ENCODE peak calls at places on chromosomes 3 and 15, in six cellular contexts. One of them, this sample, is unnamed.

GRCh38 chr15:64622410-64623260 is 152.8 kb downstream of the RBPMS2 start:
- DNase-seq in mesendoderm: no peak
- DNase-seq in activated T-cell treated with anti-CD3 and anti-CD28 coated beads, Interleukin-2, amount 50 U/mL, for 1 hour: peak; percentile 64
- DNase-seq in dermis microvascular lymphatic vessel endothelial cell: no peak
- DNase-seq in pancreas: no peak
- DNase-seq in T-helper 9 cell: peak; percentile 22
- DNase-seq in this sample: no peak

GRCh38 chr15:85672338-85673097 is 122.2 kb downstream of the KLHL25 start:
- DNase-seq in mesendoderm: no peak
- DNase-seq in dermis microvascular lymphatic vessel endothelial cell: no peak
- DNase-seq in activated T-cell treated with anti-CD3 and anti-CD28 coated beads, Interleukin-2, amount 50 U/mL, for 1 hour: no peak
- DNase-seq in T-helper 9 cell: no peak
- DNase-seq in pancreas: no peak
- DNase-seq in this sample: no peak

GRCh38 chr3:65548848-65549625 is 489.7 kb downstream of the MAGI1 start:
- DNase-seq in pancreas: peak; percentile 60
- DNase-seq in mesendoderm: peak; percentile 64
- DNase-seq in dermis microvascular lymphatic vessel endothelial cell: no peak
- DNase-seq in activated T-cell treated with anti-CD3 and anti-CD28 coated beads, Interleukin-2, amount 50 U/mL, for 1 hour: no peak
- DNase-seq in T-helper 9 cell: no peak
- DNase-seq in this sample: no peak

GRCh38 chr3:20064796-20065564 is 24.7 kb downstream of the KAT2B start:
- DNase-seq in T-helper 9 cell: no peak
- DNase-seq in mesendoderm: no peak
- DNase-seq in dermis microvascular lymphatic vessel endothelial cell: no peak
- DNase-seq in activated T-cell treated with anti-CD3 and anti-CD28 coated beads, Interleukin-2, amount 50 U/mL, for 1 hour: no peak
- DNase-seq in pancreas: no peak
- DNase-seq in this sample: no peak

GRCh38 chr15:88113909-88114308 is 142.6 kb downstream of the NTRK3 start:
- DNase-seq in activated T-cell treated with anti-CD3 and anti-CD28 coated beads, Interleukin-2, amount 50 U/mL, for 1 hour: no peak
- DNase-seq in pancreas: no peak
- DNase-seq in dermis microvascular lymphatic vessel endothelial cell: no peak
- DNase-seq in mesendoderm: no peak
- DNase-seq in T-helper 9 cell: no peak
- DNase-seq in this sample: no peak

GRCh38 chr3:159763466-159764210 is 225.0 kb upstream of the IL12A start:
- DNase-seq in T-helper 9 cell: no peak
- DNase-seq in mesendoderm: peak; percentile 90
- DNase-seq in activated T-cell treated with anti-CD3 and anti-CD28 coated beads, Interleukin-2, amount 50 U/mL, for 1 hour: no peak
- DNase-seq in dermis microvascular lymphatic vessel endothelial cell: peak; percentile 35
- DNase-seq in pancreas: peak; percentile 84
- DNase-seq in this sample: peak; percentile 67

GRCh38 chr3:120559228-120560061 is 36.7 kb upstream of the NDUFB4 start:
- DNase-seq in pancreas: no peak
- DNase-seq in T-helper 9 cell: no peak
- DNase-seq in dermis microvascular lymphatic vessel endothelial cell: no peak
- DNase-seq in mesendoderm: peak; percentile 94
- DNase-seq in activated T-cell treated with anti-CD3 and anti-CD28 coated beads, Interleukin-2, amount 50 U/mL, for 1 hour: no peak
- DNase-seq in this sample: peak; percentile 69

GRCh38 chr15:65097651-65098263 is 17.2 kb downstream of the UBAP1L start:
- DNase-seq in pancreas: peak; percentile 24
- DNase-seq in T-helper 9 cell: no peak
- DNase-seq in dermis microvascular lymphatic vessel endothelial cell: no peak
- DNase-seq in activated T-cell treated with anti-CD3 and anti-CD28 coated beads, Interleukin-2, amount 50 U/mL, for 1 hour: no peak
- DNase-seq in mesendoderm: no peak
- DNase-seq in this sample: no peak

GRCh38 chr15:94026458-94026967 is 204.8 kb upstream of the MCTP2 start:
- DNase-seq in dermis microvascular lymphatic vessel endothelial cell: no peak
- DNase-seq in activated T-cell treated with anti-CD3 and anti-CD28 coated beads, Interleukin-2, amount 50 U/mL, for 1 hour: no peak
- DNase-seq in T-helper 9 cell: no peak
- DNase-seq in mesendoderm: no peak
- DNase-seq in pancreas: no peak
- DNase-seq in this sample: peak; percentile 45

GRCh38 chr3:42013652-42014442 is 51.9 kb upstream of the ULK4 start:
- DNase-seq in pancreas: peak; percentile 74
- DNase-seq in activated T-cell treated with anti-CD3 and anti-CD28 coated beads, Interleukin-2, amount 50 U/mL, for 1 hour: peak; percentile 45
- DNase-seq in T-helper 9 cell: peak; percentile 21
- DNase-seq in dermis microvascular lymphatic vessel endothelial cell: no peak
- DNase-seq in mesendoderm: no peak
- DNase-seq in this sample: no peak

GRCh38 chr15:60372223-60372622 is 25.6 kb downstream of the ANXA2 start:
- DNase-seq in dermis microvascular lymphatic vessel endothelial cell: no peak
- DNase-seq in T-helper 9 cell: no peak
- DNase-seq in activated T-cell treated with anti-CD3 and anti-CD28 coated beads, Interleukin-2, amount 50 U/mL, for 1 hour: no peak
- DNase-seq in pancreas: no peak
- DNase-seq in mesendoderm: no peak
- DNase-seq in this sample: no peak

GRCh38 chr15:96969892-96970710 is 639.6 kb downstream of the NR2F2 start:
- DNase-seq in pancreas: no peak
- DNase-seq in activated T-cell treated with anti-CD3 and anti-CD28 coated beads, Interleukin-2, amount 50 U/mL, for 1 hour: no peak
- DNase-seq in dermis microvascular lymphatic vessel endothelial cell: no peak
- DNase-seq in T-helper 9 cell: no peak
- DNase-seq in mesendoderm: peak; percentile 82
- DNase-seq in this sample: no peak

GRCh38 chr15:45187894-45188830 is at the start of gene SHF:
- DNase-seq in mesendoderm: peak; percentile 66
- DNase-seq in dermis microvascular lymphatic vessel endothelial cell: no peak
- DNase-seq in pancreas: peak; percentile 71
- DNase-seq in activated T-cell treated with anti-CD3 and anti-CD28 coated beads, Interleukin-2, amount 50 U/mL, for 1 hour: peak; percentile 70
- DNase-seq in T-helper 9 cell: peak; percentile 53
- DNase-seq in this sample: no peak

GRCh38 chr3:70824078-70824477 is 511.6 kb upstream of the MDFIC2 start:
- DNase-seq in mesendoderm: no peak
- DNase-seq in T-helper 9 cell: no peak
- DNase-seq in dermis microvascular lymphatic vessel endothelial cell: peak; percentile 84
- DNase-seq in pancreas: no peak
- DNase-seq in activated T-cell treated with anti-CD3 and anti-CD28 coated beads, Interleukin-2, amount 50 U/mL, for 1 hour: no peak
- DNase-seq in this sample: no peak

GRCh38 chr3:191338177-191338488 is 7.8 kb upstream of the UTS2B start:
- DNase-seq in T-helper 9 cell: no peak
- DNase-seq in dermis microvascular lymphatic vessel endothelial cell: no peak
- DNase-seq in pancreas: no peak
- DNase-seq in activated T-cell treated with anti-CD3 and anti-CD28 coated beads, Interleukin-2, amount 50 U/mL, for 1 hour: no peak
- DNase-seq in mesendoderm: no peak
- DNase-seq in this sample: no peak

GRCh38 chr3:131338948-131339640 is 42.5 kb upstream of the NUDT16 start:
- DNase-seq in activated T-cell treated with anti-CD3 and anti-CD28 coated beads, Interleukin-2, amount 50 U/mL, for 1 hour: no peak
- DNase-seq in mesendoderm: no peak
- DNase-seq in pancreas: no peak
- DNase-seq in T-helper 9 cell: no peak
- DNase-seq in dermis microvascular lymphatic vessel endothelial cell: no peak
- DNase-seq in this sample: no peak

GRCh38 chr15:83582386-83582785 is 71.5 kb upstream of the ADAMTSL3 start:
- DNase-seq in mesendoderm: no peak
- DNase-seq in dermis microvascular lymphatic vessel endothelial cell: no peak
- DNase-seq in pancreas: no peak
- DNase-seq in T-helper 9 cell: no peak
- DNase-seq in activated T-cell treated with anti-CD3 and anti-CD28 coated beads, Interleukin-2, amount 50 U/mL, for 1 hour: no peak
- DNase-seq in this sample: no peak

GRCh38 chr3:77535116-77535515 is 495.2 kb downstream of the ROBO2 start:
- DNase-seq in T-helper 9 cell: no peak
- DNase-seq in dermis microvascular lymphatic vessel endothelial cell: no peak
- DNase-seq in pancreas: no peak
- DNase-seq in activated T-cell treated with anti-CD3 and anti-CD28 coated beads, Interleukin-2, amount 50 U/mL, for 1 hour: no peak
- DNase-seq in mesendoderm: no peak
- DNase-seq in this sample: no peak

GRCh38 chr3:12687948-12688347 is 24.0 kb upstream of the RAF1 start:
- DNase-seq in activated T-cell treated with anti-CD3 and anti-CD28 coated beads, Interleukin-2, amount 50 U/mL, for 1 hour: no peak
- DNase-seq in dermis microvascular lymphatic vessel endothelial cell: no peak
- DNase-seq in T-helper 9 cell: no peak
- DNase-seq in mesendoderm: no peak
- DNase-seq in pancreas: no peak
- DNase-seq in this sample: no peak

GRCh38 chr3:46693038-46693896 is at the start of gene ALS2CL:
- DNase-seq in T-helper 9 cell: peak; percentile 73
- DNase-seq in dermis microvascular lymphatic vessel endothelial cell: peak; percentile 29
- DNase-seq in pancreas: peak; percentile 84
- DNase-seq in mesendoderm: peak; percentile 80
- DNase-seq in activated T-cell treated with anti-CD3 and anti-CD28 coated beads, Interleukin-2, amount 50 U/mL, for 1 hour: peak; percentile 83
- DNase-seq in this sample: no peak

GRCh38 chr3:154598166-154598565 is 168.2 kb upstream of the GPR149 start:
- DNase-seq in T-helper 9 cell: no peak
- DNase-seq in mesendoderm: peak; percentile 32
- DNase-seq in activated T-cell treated with anti-CD3 and anti-CD28 coated beads, Interleukin-2, amount 50 U/mL, for 1 hour: no peak
- DNase-seq in dermis microvascular lymphatic vessel endothelial cell: no peak
- DNase-seq in pancreas: no peak
- DNase-seq in this sample: no peak

GRCh38 chr3:17407576-17407975 is 334.9 kb downstream of the TBC1D5 start:
- DNase-seq in mesendoderm: no peak
- DNase-seq in dermis microvascular lymphatic vessel endothelial cell: no peak
- DNase-seq in pancreas: no peak
- DNase-seq in activated T-cell treated with anti-CD3 and anti-CD28 coated beads, Interleukin-2, amount 50 U/mL, for 1 hour: no peak
- DNase-seq in T-helper 9 cell: no peak
- DNase-seq in this sample: no peak

GRCh38 chr3:139121513-139122220 is 77.0 kb upstream of the PRR23C start:
- DNase-seq in activated T-cell treated with anti-CD3 and anti-CD28 coated beads, Interleukin-2, amount 50 U/mL, for 1 hour: no peak
- DNase-seq in mesendoderm: no peak
- DNase-seq in dermis microvascular lymphatic vessel endothelial cell: no peak
- DNase-seq in T-helper 9 cell: no peak
- DNase-seq in pancreas: no peak
- DNase-seq in this sample: no peak

GRCh38 chr3:74054566-74054965 is 429.8 kb upstream of the PDZRN3 start:
- DNase-seq in activated T-cell treated with anti-CD3 and anti-CD28 coated beads, Interleukin-2, amount 50 U/mL, for 1 hour: no peak
- DNase-seq in pancreas: no peak
- DNase-seq in mesendoderm: peak; percentile 85
- DNase-seq in T-helper 9 cell: no peak
- DNase-seq in dermis microvascular lymphatic vessel endothelial cell: no peak
- DNase-seq in this sample: no peak

GRCh38 chr3:184368804-184369183 is 7.3 kb downstream of the POLR2H start:
- DNase-seq in dermis microvascular lymphatic vessel endothelial cell: no peak
- DNase-seq in T-helper 9 cell: no peak
- DNase-seq in mesendoderm: no peak
- DNase-seq in activated T-cell treated with anti-CD3 and anti-CD28 coated beads, Interleukin-2, amount 50 U/mL, for 1 hour: no peak
- DNase-seq in pancreas: no peak
- DNase-seq in this sample: no peak

GRCh38 chr3:48276856-48277641 is 36.1 kb downstream of the ZNF589 start:
- DNase-seq in pancreas: no peak
- DNase-seq in activated T-cell treated with anti-CD3 and anti-CD28 coated beads, Interleukin-2, amount 50 U/mL, for 1 hour: no peak
- DNase-seq in T-helper 9 cell: no peak
- DNase-seq in dermis microvascular lymphatic vessel endothelial cell: no peak
- DNase-seq in mesendoderm: peak; percentile 25
- DNase-seq in this sample: no peak

GRCh38 chr15:57227899-57228298 is 148.4 kb upstream of the CGNL1 start:
- DNase-seq in mesendoderm: no peak
- DNase-seq in dermis microvascular lymphatic vessel endothelial cell: no peak
- DNase-seq in pancreas: no peak
- DNase-seq in T-helper 9 cell: no peak
- DNase-seq in activated T-cell treated with anti-CD3 and anti-CD28 coated beads, Interleukin-2, amount 50 U/mL, for 1 hour: no peak
- DNase-seq in this sample: peak; percentile 82

GRCh38 chr15:45386420-45386819 is 8.1 kb upstream of the GATM start:
- DNase-seq in pancreas: no peak
- DNase-seq in dermis microvascular lymphatic vessel endothelial cell: no peak
- DNase-seq in T-helper 9 cell: no peak
- DNase-seq in mesendoderm: no peak
- DNase-seq in activated T-cell treated with anti-CD3 and anti-CD28 coated beads, Interleukin-2, amount 50 U/mL, for 1 hour: no peak
- DNase-seq in this sample: no peak

GRCh38 chr3:175161291-175161690 is 302.2 kb downstream of the NAALADL2 start:
- DNase-seq in mesendoderm: peak; percentile 14
- DNase-seq in T-helper 9 cell: no peak
- DNase-seq in pancreas: no peak
- DNase-seq in dermis microvascular lymphatic vessel endothelial cell: no peak
- DNase-seq in activated T-cell treated with anti-CD3 and anti-CD28 coated beads, Interleukin-2, amount 50 U/mL, for 1 hour: no peak
- DNase-seq in this sample: no peak

GRCh38 chr3:122680381-122681293 is at the start of gene PARP14:
- DNase-seq in dermis microvascular lymphatic vessel endothelial cell: peak; percentile 57
- DNase-seq in T-helper 9 cell: peak; percentile 49
- DNase-seq in pancreas: peak; percentile 81
- DNase-seq in mesendoderm: peak; percentile 71
- DNase-seq in activated T-cell treated with anti-CD3 and anti-CD28 coated beads, Interleukin-2, amount 50 U/mL, for 1 hour: peak; percentile 71
- DNase-seq in this sample: peak; percentile 30

GRCh38 chr3:138725116-138725515 is 109.6 kb downstream of the PIK3CB start:
- DNase-seq in pancreas: no peak
- DNase-seq in activated T-cell treated with anti-CD3 and anti-CD28 coated beads, Interleukin-2, amount 50 U/mL, for 1 hour: no peak
- DNase-seq in T-helper 9 cell: no peak
- DNase-seq in dermis microvascular lymphatic vessel endothelial cell: no peak
- DNase-seq in mesendoderm: no peak
- DNase-seq in this sample: no peak

GRCh38 chr15:37096878-37097568 is 3.3 kb downstream of the MEIS2 start:
- DNase-seq in pancreas: no peak
- DNase-seq in dermis microvascular lymphatic vessel endothelial cell: no peak
- DNase-seq in activated T-cell treated with anti-CD3 and anti-CD28 coated beads, Interleukin-2, amount 50 U/mL, for 1 hour: no peak
- DNase-seq in mesendoderm: peak; percentile 62
- DNase-seq in T-helper 9 cell: no peak
- DNase-seq in this sample: no peak

GRCh38 chr3:9099711-9100110 is 136.4 kb upstream of the RAD18 start:
- DNase-seq in T-helper 9 cell: no peak
- DNase-seq in mesendoderm: no peak
- DNase-seq in activated T-cell treated with anti-CD3 and anti-CD28 coated beads, Interleukin-2, amount 50 U/mL, for 1 hour: no peak
- DNase-seq in dermis microvascular lymphatic vessel endothelial cell: no peak
- DNase-seq in pancreas: no peak
- DNase-seq in this sample: no peak

GRCh38 chr3:135970500-135971116 is 5.1 kb downstream of the PPP2R3A start:
- DNase-seq in dermis microvascular lymphatic vessel endothelial cell: no peak
- DNase-seq in T-helper 9 cell: no peak
- DNase-seq in activated T-cell treated with anti-CD3 and anti-CD28 coated beads, Interleukin-2, amount 50 U/mL, for 1 hour: no peak
- DNase-seq in pancreas: no peak
- DNase-seq in mesendoderm: peak; percentile 39
- DNase-seq in this sample: no peak

GRCh38 chr3:103127737-103128136 is 692.9 kb downstream of the ZPLD1 start:
- DNase-seq in activated T-cell treated with anti-CD3 and anti-CD28 coated beads, Interleukin-2, amount 50 U/mL, for 1 hour: no peak
- DNase-seq in mesendoderm: no peak
- DNase-seq in pancreas: no peak
- DNase-seq in dermis microvascular lymphatic vessel endothelial cell: no peak
- DNase-seq in T-helper 9 cell: no peak
- DNase-seq in this sample: no peak

GRCh38 chr3:85760342-85760741 is 801.6 kb downstream of the CADM2 start:
- DNase-seq in activated T-cell treated with anti-CD3 and anti-CD28 coated beads, Interleukin-2, amount 50 U/mL, for 1 hour: no peak
- DNase-seq in pancreas: no peak
- DNase-seq in T-helper 9 cell: no peak
- DNase-seq in mesendoderm: no peak
- DNase-seq in dermis microvascular lymphatic vessel endothelial cell: no peak
- DNase-seq in this sample: no peak

GRCh38 chr3:52221141-52221562 is 4.3 kb downstream of the TLR9 start:
- DNase-seq in dermis microvascular lymphatic vessel endothelial cell: no peak
- DNase-seq in pancreas: peak; percentile 43
- DNase-seq in mesendoderm: no peak
- DNase-seq in activated T-cell treated with anti-CD3 and anti-CD28 coated beads, Interleukin-2, amount 50 U/mL, for 1 hour: no peak
- DNase-seq in T-helper 9 cell: no peak
- DNase-seq in this sample: no peak

GRCh38 chr15:51195459-51195858 is 100.8 kb upstream of the TNFAIP8L3 start:
- DNase-seq in mesendoderm: no peak
- DNase-seq in dermis microvascular lymphatic vessel endothelial cell: no peak
- DNase-seq in pancreas: no peak
- DNase-seq in activated T-cell treated with anti-CD3 and anti-CD28 coated beads, Interleukin-2, amount 50 U/mL, for 1 hour: no peak
- DNase-seq in T-helper 9 cell: no peak
- DNase-seq in this sample: no peak

GRCh38 chr3:152307829-152308474 is 39.2 kb downstream of the MBNL1 start:
- DNase-seq in dermis microvascular lymphatic vessel endothelial cell: no peak
- DNase-seq in pancreas: no peak
- DNase-seq in T-helper 9 cell: no peak
- DNase-seq in mesendoderm: peak; percentile 21
- DNase-seq in activated T-cell treated with anti-CD3 and anti-CD28 coated beads, Interleukin-2, amount 50 U/mL, for 1 hour: no peak
- DNase-seq in this sample: no peak